ENCODE peak calls at places on chromosomes 1 and 21, in four cellular contexts. One of them, this sample, is unnamed. For H3K4me1, the result is how much of the 10 kb centered on the place peaks cover.

GRCh38 chr1:212669102-212669501 is 30.5 kb downstream of the BATF3 start:
- DNase-seq in heart right ventricle: no peak
- DNase-seq in PC-9: no peak
- DNase-seq in testis: no peak
- DNase-seq in this sample: peak

GRCh38 chr21:16842716-16843115 is 670.1 kb upstream of the CXADR start:
- DNase-seq in PC-9: no peak
- DNase-seq in testis: no peak
- DNase-seq in heart right ventricle: no peak
- DNase-seq in this sample: peak

GRCh38 chr1:41434748-41435449 is 49.6 kb downstream of the EDN2 start:
- DNase-seq in heart right ventricle: no peak
- DNase-seq in testis: no peak
- DNase-seq in PC-9: no peak
- DNase-seq in this sample: no peak

GRCh38 chr1:62912028-62912638 is 128.2 kb downstream of the ATG4C start:
- DNase-seq in PC-9: no peak
- DNase-seq in heart right ventricle: no peak
- DNase-seq in testis: no peak
- DNase-seq in this sample: peak

GRCh38 chr1:88985692-88986091 is 6.7 kb downstream of the KYAT3 start:
- DNase-seq in PC-9: no peak
- DNase-seq in testis: no peak
- DNase-seq in heart right ventricle: no peak
- DNase-seq in this sample: no peak

GRCh38 chr1:207241164-207241934 is 80.1 kb upstream of the CD55 start:
- DNase-seq in heart right ventricle: no peak
- DNase-seq in PC-9: peak
- DNase-seq in testis: no peak
- DNase-seq in this sample: no peak

GRCh38 chr1:207311888-207312603 is 9.4 kb upstream of the CD55 start:
- DNase-seq in testis: no peak
- DNase-seq in heart right ventricle: no peak
- DNase-seq in PC-9: no peak
- DNase-seq in this sample: no peak

GRCh38 chr1:65260851-65261473 is 48.4 kb upstream of the DNAJC6 start:
- DNase-seq in heart right ventricle: no peak
- DNase-seq in PC-9: peak
- DNase-seq in testis: no peak
- DNase-seq in this sample: peak

GRCh38 chr1:66575739-66576138 is 41.8 kb downstream of the SGIP1 start:
- DNase-seq in heart right ventricle: no peak
- DNase-seq in PC-9: no peak
- DNase-seq in testis: no peak
- DNase-seq in this sample: peak

GRCh38 chr1:247370786-247371732 is 39.4 kb upstream of the ZNF496 start:
- DNase-seq in PC-9: no peak
- DNase-seq in heart right ventricle: no peak
- DNase-seq in testis: no peak
- DNase-seq in this sample: peak

GRCh38 chr1:157363660-157364140 is 188.6 kb downstream of the FCRL5 start:
- DNase-seq in PC-9: no peak
- DNase-seq in testis: peak
- DNase-seq in heart right ventricle: no peak
- DNase-seq in this sample: peak

GRCh38 chr1:67532452-67533216 is 102.4 kb upstream of the SERBP1 start:
- DNase-seq in heart right ventricle: no peak
- DNase-seq in PC-9: peak
- DNase-seq in testis: peak
- DNase-seq in this sample: peak

GRCh38 chr1:150979007-150979722 is 2.9 kb upstream of the ANXA9 start:
- DNase-seq in testis: peak
- DNase-seq in PC-9: peak
- DNase-seq in heart right ventricle: peak
- DNase-seq in this sample: peak

GRCh38 chr21:38914531-38915385 is 109.0 kb downstream of the ETS2 start:
- DNase-seq in heart right ventricle: no peak
- DNase-seq in PC-9: peak
- DNase-seq in testis: no peak
- DNase-seq in this sample: no peak

GRCh38 chr1:204971700-204972336 is 71.2 kb upstream of the CNTN2 start:
- DNase-seq in testis: no peak
- DNase-seq in heart right ventricle: no peak
- DNase-seq in PC-9: no peak
- DNase-seq in this sample: peak

GRCh38 chr1:205365945-205366463 is 9.3 kb upstream of the KLHDC8A start:
- DNase-seq in testis: peak
- DNase-seq in heart right ventricle: no peak
- DNase-seq in PC-9: no peak
- DNase-seq in this sample: no peak

GRCh38 chr21:15524855-15525254 is 204.9 kb upstream of the USP25 start:
- DNase-seq in PC-9: no peak
- DNase-seq in testis: no peak
- DNase-seq in heart right ventricle: no peak
- DNase-seq in this sample: no peak

GRCh38 chr1:4174291-4175200 is 274.5 kb upstream of the C1orf174 start:
- DNase-seq in heart right ventricle: no peak
- DNase-seq in testis: no peak
- DNase-seq in PC-9: no peak
- DNase-seq in this sample: no peak

GRCh38 chr1:47160716-47161115 is 23.5 kb downstream of the CYP4A22 start:
- DNase-seq in testis: no peak
- DNase-seq in heart right ventricle: no peak
- DNase-seq in PC-9: no peak
- DNase-seq in this sample: no peak

GRCh38 chr1:2344121-2344681 is 47.2 kb downstream of the MORN1 start:
- DNase-seq in testis: no peak
- DNase-seq in heart right ventricle: peak
- DNase-seq in PC-9: no peak
- DNase-seq in this sample: no peak

GRCh38 chr1:63116016-63116415 is 206.4 kb upstream of the FOXD3 start:
- DNase-seq in PC-9: no peak
- DNase-seq in heart right ventricle: no peak
- DNase-seq in testis: no peak
- DNase-seq in this sample: no peak

GRCh38 chr1:32115496-32115895 is 7.6 kb downstream of the KPNA6 start:
- DNase-seq in heart right ventricle: no peak
- DNase-seq in PC-9: no peak
- DNase-seq in testis: no peak
- DNase-seq in this sample: no peak

GRCh38 chr21:17427831-17428483 is 84.9 kb upstream of the CXADR start:
- DNase-seq in PC-9: no peak
- DNase-seq in heart right ventricle: no peak
- DNase-seq in testis: no peak
- DNase-seq in this sample: no peak

GRCh38 chr1:228420968-228421826 is 4.5 kb upstream of the TRIM17 start:
- DNase-seq in heart right ventricle: no peak
- DNase-seq in testis: no peak
- DNase-seq in PC-9: peak
- DNase-seq in this sample: no peak

GRCh38 chr1:67316180-67316902 is 8.7 kb downstream of the IL12RB2 start:
- DNase-seq in testis: no peak
- DNase-seq in heart right ventricle: no peak
- DNase-seq in PC-9: no peak
- DNase-seq in this sample: no peak

GRCh38 chr21:45089964-45090363 is 15.6 kb downstream of the ADARB1 start:
- DNase-seq in testis: no peak
- DNase-seq in PC-9: no peak
- DNase-seq in heart right ventricle: no peak
- DNase-seq in this sample: no peak

GRCh38 chr21:28818663-28819278 is 173.9 kb downstream of the LTN1 start:
- DNase-seq in PC-9: no peak
- DNase-seq in heart right ventricle: no peak
- DNase-seq in testis: no peak
- DNase-seq in this sample: peak

GRCh38 chr1:229199892-229200291 is 71.0 kb upstream of the RAB4A start:
- DNase-seq in testis: no peak
- DNase-seq in PC-9: no peak
- DNase-seq in heart right ventricle: no peak
- DNase-seq in this sample: peak

GRCh38 chr1:225878282-225878681 is 3.9 kb downstream of the TMEM63A start:
- DNase-seq in heart right ventricle: no peak
- DNase-seq in testis: no peak
- DNase-seq in PC-9: no peak
- DNase-seq in this sample: no peak

GRCh38 chr1:109485001-109485400 is 1.3 kb downstream of the ATXN7L2 start:
- DNase-seq in heart right ventricle: no peak
- DNase-seq in testis: no peak
- DNase-seq in PC-9: no peak
- DNase-seq in this sample: no peak

GRCh38 chr1:113850127-113850796 is 21.2 kb downstream of the PTPN22 start:
- DNase-seq in testis: no peak
- DNase-seq in heart right ventricle: no peak
- DNase-seq in PC-9: no peak
- DNase-seq in this sample: no peak

GRCh38 chr1:47437518-47438320 is at the start of gene FOXD2:
- DNase-seq in heart right ventricle: peak
- DNase-seq in testis: peak
- DNase-seq in PC-9: peak
- DNase-seq in this sample: peak

GRCh38 chr1:173190101-173190895 is 16.8 kb downstream of the TNFSF4 start:
- DNase-seq in heart right ventricle: peak
- DNase-seq in testis: peak
- DNase-seq in PC-9: peak
- DNase-seq in this sample: peak

GRCh38 chr1:203754455-203754864 is 10.5 kb upstream of the LAX1 start:
- DNase-seq in heart right ventricle: no peak
- DNase-seq in PC-9: no peak
- DNase-seq in testis: no peak
- DNase-seq in this sample: no peak

GRCh38 chr21:38042246-38042645 is 126.0 kb upstream of the KCNJ6 start:
- DNase-seq in testis: no peak
- DNase-seq in PC-9: no peak
- DNase-seq in heart right ventricle: no peak
- DNase-seq in this sample: no peak

GRCh38 chr1:147579532-147580199 is 38.4 kb downstream of the BCL9 start:
- DNase-seq in PC-9: no peak
- DNase-seq in heart right ventricle: no peak
- DNase-seq in testis: no peak
- DNase-seq in this sample: peak

GRCh38 chr1:50105430-50105829 is 3.3 kb upstream of the ELAVL4 start:
- DNase-seq in testis: no peak
- DNase-seq in PC-9: no peak
- DNase-seq in heart right ventricle: no peak
- DNase-seq in this sample: no peak

GRCh38 chr1:109298666-109299086 is 8.1 kb downstream of the MYBPHL start:
- DNase-seq in PC-9: no peak
- DNase-seq in testis: peak
- DNase-seq in heart right ventricle: peak
- DNase-seq in this sample: no peak

GRCh38 chr21:45592208-45592619 is 50.0 kb upstream of the SLC19A1 start:
- DNase-seq in testis: no peak
- DNase-seq in heart right ventricle: no peak
- DNase-seq in PC-9: no peak
- DNase-seq in this sample: no peak

GRCh38 chr1:234978397-234979291 is 150.0 kb downstream of the TOMM20 start:
- DNase-seq in testis: peak
- DNase-seq in heart right ventricle: no peak
- DNase-seq in PC-9: peak
- DNase-seq in this sample: peak
- H3K4me1 ChIP-seq in testis: under half
- H3K4me1 ChIP-seq in heart right ventricle: under half
- H3K4me1 ChIP-seq in PC-9: half or more
- H3K4me1 ChIP-seq in this sample: under half

DNA sequence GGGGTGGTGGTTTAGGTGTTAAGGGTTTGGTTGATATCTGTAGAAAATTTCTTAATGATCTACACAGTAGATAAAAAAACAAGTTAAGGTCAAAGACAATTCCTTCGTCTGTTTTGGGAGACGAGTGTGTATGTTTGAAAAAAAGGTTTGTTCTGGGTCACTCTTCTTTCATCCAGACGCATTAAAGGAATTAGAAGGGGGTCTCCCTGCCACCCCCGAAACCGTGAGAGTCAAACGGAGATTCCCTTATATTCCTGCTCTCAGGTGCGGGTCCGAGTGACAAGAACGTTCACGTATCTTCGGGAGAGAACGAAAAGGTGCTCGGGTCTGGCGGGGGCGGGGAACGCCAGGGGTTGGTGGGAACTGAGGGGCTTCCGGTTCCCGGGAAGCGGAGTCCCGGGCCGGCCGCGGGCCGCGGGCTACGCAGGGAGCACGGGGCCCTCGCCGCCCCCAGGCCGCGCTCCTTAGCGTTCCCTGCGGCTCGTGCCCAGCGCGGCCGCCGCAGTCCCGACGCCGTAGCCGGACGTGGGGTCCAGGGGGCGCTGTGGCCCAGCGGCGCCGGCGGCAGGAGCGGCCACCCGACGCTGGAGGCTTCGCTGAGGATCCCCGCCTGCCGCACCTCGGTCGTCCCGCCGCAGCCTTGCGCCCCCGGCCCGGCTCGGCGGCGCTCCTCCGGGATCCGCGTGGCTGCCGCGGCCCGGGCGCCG is at the start of gene ZFYVE9:
- DNase-seq in PC-9: peak
- DNase-seq in testis: peak
- DNase-seq in heart right ventricle: peak
- DNase-seq in this sample: peak
- TF ChIP-seq CTCF in PC-9: no peak
- TF ChIP-seq CTCF in testis: peak
- TF ChIP-seq CTCF in heart right ventricle: peak
- TF ChIP-seq CTCF in this sample: peak

DNA sequence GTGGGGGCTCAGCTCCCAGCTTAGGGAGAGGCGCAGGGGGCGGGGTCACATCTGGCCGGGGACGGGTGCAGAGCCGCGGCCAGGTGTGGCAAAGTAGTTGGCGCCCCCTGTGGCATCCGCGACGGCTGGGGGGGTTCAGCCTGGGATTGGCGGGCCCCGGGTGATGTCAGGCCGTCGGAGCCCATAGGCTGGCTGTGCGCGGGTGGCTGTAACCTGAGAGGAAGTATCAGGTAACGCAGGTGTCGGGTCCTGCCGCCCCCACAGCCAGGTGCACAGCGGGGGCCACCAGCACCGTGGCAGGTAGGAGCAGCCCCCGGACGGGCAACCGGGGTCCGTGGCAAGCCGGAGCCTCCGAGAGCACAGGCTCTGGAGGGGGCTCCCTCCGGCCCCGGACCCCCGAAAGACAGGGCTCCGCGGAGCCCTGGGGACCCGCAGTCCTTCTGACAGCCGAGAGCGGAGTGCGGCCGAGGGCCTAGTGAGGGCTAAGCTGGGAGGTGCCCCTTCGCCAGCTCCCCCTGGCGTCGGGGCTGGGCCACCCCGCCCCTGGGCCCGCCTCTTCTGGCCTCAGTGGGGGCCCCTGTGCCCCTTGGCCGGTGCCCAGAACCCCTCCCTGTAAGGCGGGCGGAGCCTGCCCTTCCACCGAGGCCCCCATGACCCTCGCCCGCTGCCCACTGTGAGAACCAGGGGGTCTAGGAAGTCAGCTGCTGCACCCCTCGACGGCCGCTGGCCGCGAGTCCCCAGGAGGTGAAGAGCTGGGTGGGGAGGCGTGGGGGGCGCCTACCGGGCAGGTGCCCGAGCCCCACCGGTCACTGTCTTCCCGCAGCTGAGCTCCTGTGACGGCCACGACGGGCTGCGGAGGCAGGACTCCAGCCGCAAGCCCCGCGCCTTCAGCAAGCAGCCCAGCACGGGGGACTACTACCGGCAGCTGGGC is 17.9 kb downstream of the TNFRSF25 start:
- DNase-seq in PC-9: no peak
- DNase-seq in heart right ventricle: no peak
- DNase-seq in testis: no peak
- DNase-seq in this sample: no peak
- H3K4me3 ChIP-seq in PC-9: no peak
- H3K4me3 ChIP-seq in heart right ventricle: no peak
- H3K4me3 ChIP-seq in testis: peak
- H3K4me3 ChIP-seq in this sample: no peak

GRCh38 chr1:85818371-85818770 is 110.1 kb upstream of the ZNHIT6 start:
- DNase-seq in testis: no peak
- DNase-seq in heart right ventricle: no peak
- DNase-seq in PC-9: no peak
- DNase-seq in this sample: peak
- H3K4me1 ChIP-seq in testis: under half
- H3K4me1 ChIP-seq in heart right ventricle: under half
- H3K4me1 ChIP-seq in PC-9: under half
- H3K4me1 ChIP-seq in this sample: under half

This sample was measured in fibroblast of lung.